ENCODE peak calls at places on chromosomes 4 and X, in six cellular contexts. One of them, this sample, is unnamed.

GRCh38 chr4:752196-752861 is 46.7 kb downstream of the PCGF3 start:
- DNase-seq in left lung: no peak
- DNase-seq in body of pancreas: no peak
- DNase-seq in CD8-positive, alpha-beta T cell: no peak
- DNase-seq in thoracic aorta: no peak
- DNase-seq in cardiac muscle cell: no peak
- DNase-seq in this sample: no peak

GRCh38 chr4:136713140-136713539 is 819.2 kb downstream of the PCDH18 start:
- DNase-seq in thoracic aorta: no peak
- DNase-seq in body of pancreas: no peak
- DNase-seq in left lung: no peak
- DNase-seq in cardiac muscle cell: no peak
- DNase-seq in CD8-positive, alpha-beta T cell: no peak
- DNase-seq in this sample: no peak

GRCh38 chrX:115284877-115285276 is 4.6 kb upstream of the LUZP4 start:
- DNase-seq in thoracic aorta: no peak
- DNase-seq in body of pancreas: no peak
- DNase-seq in CD8-positive, alpha-beta T cell: no peak
- DNase-seq in left lung: no peak
- DNase-seq in cardiac muscle cell: no peak
- DNase-seq in this sample: no peak

GRCh38 chrX:70253377-70254062 is 6.5 kb downstream of the P2RY4 start:
- DNase-seq in thoracic aorta: no peak
- DNase-seq in left lung: no peak
- DNase-seq in CD8-positive, alpha-beta T cell: no peak
- DNase-seq in body of pancreas: no peak
- DNase-seq in cardiac muscle cell: no peak
- DNase-seq in this sample: no peak

GRCh38 chr4:153153339-153153851 is 50.8 kb upstream of the TRIM2 start:
- DNase-seq in left lung: peak; percentile 70
- DNase-seq in body of pancreas: peak; percentile 57
- DNase-seq in cardiac muscle cell: peak; percentile 75
- DNase-seq in CD8-positive, alpha-beta T cell: peak; percentile 72
- DNase-seq in thoracic aorta: no peak
- DNase-seq in this sample: no peak

GRCh38 chr4:141575884-141576283 is 60.5 kb upstream of the IL15 start:
- DNase-seq in body of pancreas: no peak
- DNase-seq in thoracic aorta: no peak
- DNase-seq in CD8-positive, alpha-beta T cell: no peak
- DNase-seq in cardiac muscle cell: no peak
- DNase-seq in left lung: no peak
- DNase-seq in this sample: no peak

GRCh38 chr4:184979461-184980124 is 38.7 kb upstream of the HELT start:
- DNase-seq in left lung: no peak
- DNase-seq in body of pancreas: no peak
- DNase-seq in cardiac muscle cell: no peak
- DNase-seq in thoracic aorta: no peak
- DNase-seq in CD8-positive, alpha-beta T cell: no peak
- DNase-seq in this sample: no peak

GRCh38 chr4:65983062-65983461 is 312.8 kb upstream of the EPHA5 start:
- DNase-seq in cardiac muscle cell: no peak
- DNase-seq in CD8-positive, alpha-beta T cell: no peak
- DNase-seq in left lung: no peak
- DNase-seq in thoracic aorta: no peak
- DNase-seq in body of pancreas: no peak
- DNase-seq in this sample: no peak

GRCh38 chr4:76504613-76505465 is 69.8 kb downstream of the SHROOM3 start:
- DNase-seq in left lung: no peak
- DNase-seq in CD8-positive, alpha-beta T cell: no peak
- DNase-seq in thoracic aorta: no peak
- DNase-seq in cardiac muscle cell: peak; percentile 64
- DNase-seq in body of pancreas: no peak
- DNase-seq in this sample: no peak

GRCh38 chrX:28189011-28189410 is 207.8 kb upstream of the DCAF8L1 start:
- DNase-seq in left lung: no peak
- DNase-seq in body of pancreas: no peak
- DNase-seq in cardiac muscle cell: no peak
- DNase-seq in CD8-positive, alpha-beta T cell: no peak
- DNase-seq in thoracic aorta: no peak
- DNase-seq in this sample: no peak

GRCh38 chr4:116573540-116573939 is 511.8 kb downstream of the TRAM1L1 start:
- DNase-seq in left lung: no peak
- DNase-seq in body of pancreas: no peak
- DNase-seq in cardiac muscle cell: no peak
- DNase-seq in CD8-positive, alpha-beta T cell: no peak
- DNase-seq in thoracic aorta: no peak
- DNase-seq in this sample: no peak

GRCh38 chr4:146959692-146960091 is 14.0 kb upstream of the TTC29 start:
- DNase-seq in cardiac muscle cell: peak; percentile 31
- DNase-seq in body of pancreas: no peak
- DNase-seq in thoracic aorta: no peak
- DNase-seq in left lung: no peak
- DNase-seq in CD8-positive, alpha-beta T cell: no peak
- DNase-seq in this sample: no peak

GRCh38 chr4:52552778-52553177 is 106.3 kb downstream of the USP46 start:
- DNase-seq in CD8-positive, alpha-beta T cell: no peak
- DNase-seq in thoracic aorta: no peak
- DNase-seq in body of pancreas: no peak
- DNase-seq in cardiac muscle cell: no peak
- DNase-seq in left lung: no peak
- DNase-seq in this sample: no peak

GRCh38 chr4:6250235-6250983 is 19.2 kb upstream of the WFS1 start:
- DNase-seq in body of pancreas: no peak
- DNase-seq in left lung: no peak
- DNase-seq in thoracic aorta: no peak
- DNase-seq in CD8-positive, alpha-beta T cell: no peak
- DNase-seq in cardiac muscle cell: peak; percentile 77
- DNase-seq in this sample: no peak

GRCh38 chr4:4417886-4418285 is 31.0 kb downstream of the NSG1 start:
- DNase-seq in thoracic aorta: no peak
- DNase-seq in body of pancreas: no peak
- DNase-seq in cardiac muscle cell: no peak
- DNase-seq in left lung: no peak
- DNase-seq in CD8-positive, alpha-beta T cell: no peak
- DNase-seq in this sample: peak; percentile 38

GRCh38 chrX:642436-643210 is 12.0 kb downstream of the SHOX start:
- DNase-seq in CD8-positive, alpha-beta T cell: no peak
- DNase-seq in cardiac muscle cell: no peak
- DNase-seq in thoracic aorta: no peak
- DNase-seq in body of pancreas: no peak
- DNase-seq in left lung: no peak
- DNase-seq in this sample: peak; percentile 66

GRCh38 chr4:175731506-175731905 is 80.6 kb downstream of the GPM6A start:
- DNase-seq in body of pancreas: no peak
- DNase-seq in left lung: no peak
- DNase-seq in thoracic aorta: no peak
- DNase-seq in CD8-positive, alpha-beta T cell: no peak
- DNase-seq in cardiac muscle cell: no peak
- DNase-seq in this sample: no peak
- TF ChIP-seq CTCF in body of pancreas: no peak
- TF ChIP-seq CTCF in left lung: no peak
- TF ChIP-seq CTCF in thoracic aorta: no peak
- TF ChIP-seq CTCF in CD8-positive, alpha-beta T cell: no peak
- TF ChIP-seq CTCF in cardiac muscle cell: no peak
- TF ChIP-seq CTCF in this sample: no peak

DNA sequence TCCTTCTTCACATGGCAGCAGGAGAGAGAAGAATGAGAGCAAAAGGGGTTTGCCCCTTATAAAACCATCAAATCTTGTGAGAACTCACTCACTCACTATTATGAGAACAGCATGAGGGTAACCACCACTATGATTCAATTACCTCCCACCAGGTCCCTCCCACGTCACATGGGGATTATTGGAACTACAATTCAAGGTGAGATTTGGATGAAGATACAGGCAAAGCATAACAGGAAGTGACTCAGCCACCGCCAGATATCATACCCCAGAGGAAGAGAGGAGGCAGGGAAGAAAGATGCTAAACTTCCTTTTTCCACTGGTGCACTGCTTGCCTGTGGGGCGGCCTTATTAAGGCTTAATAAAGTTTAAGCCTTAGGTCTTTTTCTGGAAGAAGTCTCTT is 766.1 kb downstream of the KCTD8 start:
- DNase-seq in cardiac muscle cell: no peak
- DNase-seq in body of pancreas: no peak
- DNase-seq in CD8-positive, alpha-beta T cell: no peak
- DNase-seq in thoracic aorta: no peak
- DNase-seq in left lung: no peak
- DNase-seq in this sample: no peak
- H3K27ac ChIP-seq in cardiac muscle cell: no peak overlapping the region
- H3K27ac ChIP-seq in body of pancreas: no peak overlapping the region
- H3K27ac ChIP-seq in CD8-positive, alpha-beta T cell: no peak overlapping the region
- H3K27ac ChIP-seq in thoracic aorta: no peak overlapping the region
- H3K27ac ChIP-seq in left lung: no peak overlapping the region
- H3K27ac ChIP-seq in this sample: no peak overlapping the region

GRCh38 chrX:80648023-80648422 is 161.7 kb downstream of the BRWD3 start:
- DNase-seq in thoracic aorta: no peak
- DNase-seq in cardiac muscle cell: peak; percentile 21
- DNase-seq in body of pancreas: no peak
- DNase-seq in left lung: no peak
- DNase-seq in CD8-positive, alpha-beta T cell: no peak
- DNase-seq in this sample: no peak
- TF ChIP-seq CTCF in thoracic aorta: no peak
- TF ChIP-seq CTCF in cardiac muscle cell: peak; percentile 44
- TF ChIP-seq CTCF in body of pancreas: no peak
- TF ChIP-seq CTCF in left lung: peak; percentile 25
- TF ChIP-seq CTCF in CD8-positive, alpha-beta T cell: no peak
- TF ChIP-seq CTCF in this sample: no peak

GRCh38 chrX:40146471-40147398 is 49.0 kb upstream of the BCOR start:
- DNase-seq in cardiac muscle cell: peak; percentile 75
- DNase-seq in thoracic aorta: no peak
- DNase-seq in CD8-positive, alpha-beta T cell: peak; percentile 42
- DNase-seq in body of pancreas: peak; percentile 51
- DNase-seq in left lung: no peak
- DNase-seq in this sample: no peak
- H3K27ac ChIP-seq in cardiac muscle cell: no peak overlapping the region
- H3K27ac ChIP-seq in thoracic aorta: no peak overlapping the region
- H3K27ac ChIP-seq in CD8-positive, alpha-beta T cell: no peak overlapping the region
- H3K27ac ChIP-seq in body of pancreas: no peak overlapping the region
- H3K27ac ChIP-seq in left lung: no peak overlapping the region
- H3K27ac ChIP-seq in this sample: no peak overlapping the region

GRCh38 chr4:189917161-189917891 is 23.3 kb upstream of the FRG1 start:
- DNase-seq in left lung: no peak
- DNase-seq in body of pancreas: no peak
- DNase-seq in CD8-positive, alpha-beta T cell: no peak
- DNase-seq in thoracic aorta: no peak
- DNase-seq in cardiac muscle cell: no peak
- DNase-seq in this sample: no peak

DNA sequence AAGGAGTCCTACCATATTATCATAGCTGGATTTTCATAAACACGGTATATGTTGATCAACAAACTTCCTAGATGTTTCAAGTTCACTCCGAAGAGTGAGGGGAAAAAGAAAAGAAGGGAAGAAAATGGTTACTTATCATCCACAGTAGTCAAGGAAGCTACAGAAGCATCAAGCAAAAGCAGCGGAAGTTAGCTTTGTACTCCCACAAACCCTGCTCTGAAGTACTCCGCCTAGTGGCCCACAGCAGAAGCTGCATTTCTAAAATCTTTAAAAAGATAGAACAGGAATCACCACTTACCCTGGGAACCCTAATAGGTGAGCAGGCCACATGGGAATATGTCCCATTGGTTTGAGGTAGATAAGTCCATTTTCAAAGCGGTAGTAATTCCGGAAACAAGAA is 28.5 kb upstream of the FRG1 start:
- DNase-seq in cardiac muscle cell: no peak
- DNase-seq in body of pancreas: peak; percentile 11
- DNase-seq in CD8-positive, alpha-beta T cell: no peak
- DNase-seq in thoracic aorta: no peak
- DNase-seq in left lung: no peak
- DNase-seq in this sample: no peak
- TF ChIP-seq CTCF in cardiac muscle cell: peak; percentile 28
- TF ChIP-seq CTCF in body of pancreas: no peak
- TF ChIP-seq CTCF in CD8-positive, alpha-beta T cell: peak; percentile 22
- TF ChIP-seq CTCF in thoracic aorta: no peak
- TF ChIP-seq CTCF in left lung: peak; percentile 19
- TF ChIP-seq CTCF in this sample: no peak

GRCh38 chr4:105555409-105555808 is 3.0 kb downstream of the ARHGEF38 start:
- DNase-seq in CD8-positive, alpha-beta T cell: no peak
- DNase-seq in cardiac muscle cell: no peak
- DNase-seq in thoracic aorta: no peak
- DNase-seq in left lung: no peak
- DNase-seq in body of pancreas: no peak
- DNase-seq in this sample: no peak

GRCh38 chr4:105560488-105560887 is 8.1 kb downstream of the ARHGEF38 start:
- DNase-seq in CD8-positive, alpha-beta T cell: no peak
- DNase-seq in thoracic aorta: no peak
- DNase-seq in body of pancreas: no peak
- DNase-seq in cardiac muscle cell: no peak
- DNase-seq in left lung: no peak
- DNase-seq in this sample: no peak

GRCh38 chr4:105558277-105558676 is 5.9 kb downstream of the ARHGEF38 start:
- DNase-seq in left lung: no peak
- DNase-seq in body of pancreas: no peak
- DNase-seq in thoracic aorta: no peak
- DNase-seq in cardiac muscle cell: no peak
- DNase-seq in CD8-positive, alpha-beta T cell: no peak
- DNase-seq in this sample: no peak

GRCh38 chr4:105551968-105552746 is at the start of gene ARHGEF38:
- DNase-seq in body of pancreas: peak; percentile 91
- DNase-seq in thoracic aorta: no peak
- DNase-seq in left lung: peak; percentile 63
- DNase-seq in cardiac muscle cell: no peak
- DNase-seq in CD8-positive, alpha-beta T cell: no peak
- DNase-seq in this sample: no peak

DNA sequence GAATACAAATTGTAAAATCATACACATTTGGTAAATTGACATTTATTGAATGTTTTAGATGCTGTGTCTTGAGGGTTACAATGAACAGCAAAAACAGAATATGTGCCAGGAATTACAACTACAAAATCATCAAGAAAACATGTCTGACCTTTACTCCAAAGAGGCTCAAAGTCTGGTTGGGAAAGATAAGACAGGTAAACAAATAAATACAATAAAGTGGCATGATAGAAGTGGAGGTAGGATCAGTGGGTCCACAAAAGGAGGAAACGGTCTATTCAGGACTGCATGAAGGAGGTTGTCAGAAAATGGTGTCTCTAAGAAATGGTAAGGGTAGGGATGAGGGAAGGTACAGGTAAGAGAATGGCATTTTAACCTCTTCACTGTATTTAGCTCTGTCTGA is 3.8 kb downstream of the ARHGEF38 start:
- DNase-seq in CD8-positive, alpha-beta T cell: no peak
- DNase-seq in body of pancreas: no peak
- DNase-seq in thoracic aorta: no peak
- DNase-seq in cardiac muscle cell: no peak
- DNase-seq in left lung: no peak
- DNase-seq in this sample: no peak
- H3K27ac ChIP-seq in CD8-positive, alpha-beta T cell: no peak overlapping the region
- H3K27ac ChIP-seq in body of pancreas: peak overlapping the region; percentile 4
- H3K27ac ChIP-seq in thoracic aorta: no peak overlapping the region
- H3K27ac ChIP-seq in cardiac muscle cell: no peak overlapping the region
- H3K27ac ChIP-seq in left lung: no peak overlapping the region
- H3K27ac ChIP-seq in this sample: no peak overlapping the region

This sample was measured in coronary artery.